ENCODE peak calls at places on chromosomes 4 and X, in five cellular contexts. One of them, this sample, is unnamed.

GRCh38 chr4:182141046-182141445 is 102.2 kb upstream of the TENM3 start:
- DNase-seq in DMS153: peak
- DNase-seq in stimulated activated CD4-positive, alpha-beta T cell treated with anti-CD3 and anti-CD28 coated beads, Interleukin-12 subunit alpha, Interleukin-12 subunit beta, amount 100 ng/mL, for 48 hours: no peak
- DNase-seq in ureter: no peak
- DNase-seq in activated CD4-positive, alpha-beta T cell treated with anti-CD3 and anti-CD28 coated beads for 24 hours: no peak
- DNase-seq in this sample: no peak

GRCh38 chr4:6938237-6938636 is 28.6 kb downstream of the TBC1D14 start:
- DNase-seq in DMS153: no peak
- DNase-seq in stimulated activated CD4-positive, alpha-beta T cell treated with anti-CD3 and anti-CD28 coated beads, Interleukin-12 subunit alpha, Interleukin-12 subunit beta, amount 100 ng/mL, for 48 hours: no peak
- DNase-seq in ureter: no peak
- DNase-seq in activated CD4-positive, alpha-beta T cell treated with anti-CD3 and anti-CD28 coated beads for 24 hours: no peak
- DNase-seq in this sample: no peak

GRCh38 chr4:964346-965025 is 8.9 kb downstream of the DGKQ start:
- DNase-seq in DMS153: no peak
- DNase-seq in stimulated activated CD4-positive, alpha-beta T cell treated with anti-CD3 and anti-CD28 coated beads, Interleukin-12 subunit alpha, Interleukin-12 subunit beta, amount 100 ng/mL, for 48 hours: no peak
- DNase-seq in ureter: no peak
- DNase-seq in activated CD4-positive, alpha-beta T cell treated with anti-CD3 and anti-CD28 coated beads for 24 hours: no peak
- DNase-seq in this sample: no peak

GRCh38 chr4:139858436-139859225 is 193.0 kb downstream of the MGST2 start:
- DNase-seq in DMS153: no peak
- DNase-seq in stimulated activated CD4-positive, alpha-beta T cell treated with anti-CD3 and anti-CD28 coated beads, Interleukin-12 subunit alpha, Interleukin-12 subunit beta, amount 100 ng/mL, for 48 hours: no peak
- DNase-seq in ureter: no peak
- DNase-seq in activated CD4-positive, alpha-beta T cell treated with anti-CD3 and anti-CD28 coated beads for 24 hours: no peak
- DNase-seq in this sample: no peak

GRCh38 chr4:37826282-37827029 is at the start of gene PGM2:
- DNase-seq in DMS153: peak
- DNase-seq in stimulated activated CD4-positive, alpha-beta T cell treated with anti-CD3 and anti-CD28 coated beads, Interleukin-12 subunit alpha, Interleukin-12 subunit beta, amount 100 ng/mL, for 48 hours: peak
- DNase-seq in ureter: peak
- DNase-seq in activated CD4-positive, alpha-beta T cell treated with anti-CD3 and anti-CD28 coated beads for 24 hours: peak
- DNase-seq in this sample: no peak

GRCh38 chr4:125664091-125664767 is 349.5 kb downstream of the FAT4 start:
- DNase-seq in DMS153: no peak
- DNase-seq in stimulated activated CD4-positive, alpha-beta T cell treated with anti-CD3 and anti-CD28 coated beads, Interleukin-12 subunit alpha, Interleukin-12 subunit beta, amount 100 ng/mL, for 48 hours: no peak
- DNase-seq in ureter: no peak
- DNase-seq in activated CD4-positive, alpha-beta T cell treated with anti-CD3 and anti-CD28 coated beads for 24 hours: no peak
- DNase-seq in this sample: no peak

GRCh38 chrX:138710866-138711331 is 618 bp downstream of the FGF13 start:
- DNase-seq in DMS153: no peak
- DNase-seq in stimulated activated CD4-positive, alpha-beta T cell treated with anti-CD3 and anti-CD28 coated beads, Interleukin-12 subunit alpha, Interleukin-12 subunit beta, amount 100 ng/mL, for 48 hours: no peak
- DNase-seq in ureter: peak
- DNase-seq in activated CD4-positive, alpha-beta T cell treated with anti-CD3 and anti-CD28 coated beads for 24 hours: no peak
- DNase-seq in this sample: no peak

GRCh38 chrX:37697169-37697760 is 11.7 kb downstream of the XK start:
- DNase-seq in DMS153: peak
- DNase-seq in stimulated activated CD4-positive, alpha-beta T cell treated with anti-CD3 and anti-CD28 coated beads, Interleukin-12 subunit alpha, Interleukin-12 subunit beta, amount 100 ng/mL, for 48 hours: no peak
- DNase-seq in ureter: no peak
- DNase-seq in activated CD4-positive, alpha-beta T cell treated with anti-CD3 and anti-CD28 coated beads for 24 hours: no peak
- DNase-seq in this sample: no peak

GRCh38 chr4:21948347-21949072 is at the start of gene KCNIP4:
- DNase-seq in DMS153: no peak
- DNase-seq in stimulated activated CD4-positive, alpha-beta T cell treated with anti-CD3 and anti-CD28 coated beads, Interleukin-12 subunit alpha, Interleukin-12 subunit beta, amount 100 ng/mL, for 48 hours: no peak
- DNase-seq in ureter: no peak
- DNase-seq in activated CD4-positive, alpha-beta T cell treated with anti-CD3 and anti-CD28 coated beads for 24 hours: no peak
- DNase-seq in this sample: no peak

GRCh38 chrX:39162322-39162721 is 361.1 kb downstream of the MID1IP1 start:
- DNase-seq in DMS153: no peak
- DNase-seq in stimulated activated CD4-positive, alpha-beta T cell treated with anti-CD3 and anti-CD28 coated beads, Interleukin-12 subunit alpha, Interleukin-12 subunit beta, amount 100 ng/mL, for 48 hours: peak
- DNase-seq in ureter: no peak
- DNase-seq in activated CD4-positive, alpha-beta T cell treated with anti-CD3 and anti-CD28 coated beads for 24 hours: peak
- DNase-seq in this sample: no peak

GRCh38 chr4:41141910-41142309 is 72.4 kb downstream of the APBB2 start:
- DNase-seq in DMS153: no peak
- DNase-seq in stimulated activated CD4-positive, alpha-beta T cell treated with anti-CD3 and anti-CD28 coated beads, Interleukin-12 subunit alpha, Interleukin-12 subunit beta, amount 100 ng/mL, for 48 hours: no peak
- DNase-seq in ureter: no peak
- DNase-seq in activated CD4-positive, alpha-beta T cell treated with anti-CD3 and anti-CD28 coated beads for 24 hours: no peak
- DNase-seq in this sample: no peak

GRCh38 chrX:151703487-151703886 is 8.2 kb downstream of the PRRG3 start:
- DNase-seq in DMS153: peak
- DNase-seq in stimulated activated CD4-positive, alpha-beta T cell treated with anti-CD3 and anti-CD28 coated beads, Interleukin-12 subunit alpha, Interleukin-12 subunit beta, amount 100 ng/mL, for 48 hours: no peak
- DNase-seq in ureter: no peak
- DNase-seq in activated CD4-positive, alpha-beta T cell treated with anti-CD3 and anti-CD28 coated beads for 24 hours: no peak
- DNase-seq in this sample: no peak

This sample was measured in SHP77 treated with DMSO at 0.1 percent for 48 hours.